ENCODE peak calls at places on chromosomes 6 and 20, in seven cellular contexts. R is Karpas-422, J is cardiac muscle cell, Y is colonic mucosa, L is NT2/D1, V is stomach, H is heart right ventricle. S is an unnamed sample.

GRCh38 chr20:22512911-22513489 is 71.4 kb downstream of the FOXA2 start:
- DNase-seq in Y (no peak), J (no peak), R (no peak), L (no peak), H (no peak), V (no peak), S (no peak)

GRCh38 chr20:50874758-50875665 is 56.2 kb downstream of the ADNP start:
- DNase-seq in Y (no peak), R (no peak), V (no peak), L (no peak), H (no peak), J (no peak), S (no peak)

GRCh38 chr20:57622201-57622570 is 2.0 kb upstream of the ZBP1 start:
- DNase-seq in J (no peak), L (no peak), R (no peak), Y (no peak), V (no peak), H (no peak), S (no peak)

GRCh38 chr20:44615169-44615791 is 32.9 kb downstream of the PKIG start:
- DNase-seq in H (peak; percentile 54), J (peak; percentile 48), Y (no peak), R (no peak), V (no peak), L (peak; percentile 40), S (no peak)

GRCh38 chr6:141313986-141314385 is 818.7 kb upstream of the GJE1 start:
- DNase-seq in Y (no peak), H (no peak), J (no peak), V (no peak), L (no peak), R (no peak), S (no peak)

GRCh38 chr6:113187671-113188070 is 669.5 kb upstream of the MARCKS start:
- DNase-seq in Y (no peak), H (no peak), L (no peak), R (no peak), J (no peak), V (no peak), S (no peak)

GRCh38 chr20:34643919-34644318 is 33.0 kb downstream of the PIGU start:
- DNase-seq in J (peak; percentile 93), R (peak; percentile 25), H (no peak), Y (no peak), L (no peak), V (no peak), S (no peak)

GRCh38 chr6:157302761-157303160 is 20.6 kb downstream of the TMEM242 start:
- DNase-seq in V (no peak), Y (peak; percentile 32), H (no peak), L (no peak), J (no peak), R (no peak), S (no peak)

GRCh38 chr6:26312501-26313390 is 52.3 kb upstream of the BTN3A2 start:
- DNase-seq in H (peak; percentile 59), Y (peak; percentile 88), L (no peak), R (peak; percentile 91), V (peak; percentile 78), J (peak; percentile 90), S (peak; percentile 73)

GRCh38 chr6:152634773-152635172 is 2.4 kb downstream of the SYNE1 start:
- DNase-seq in L (no peak), H (no peak), J (no peak), R (no peak), V (no peak), Y (no peak), S (peak; percentile 6)

DNA sequence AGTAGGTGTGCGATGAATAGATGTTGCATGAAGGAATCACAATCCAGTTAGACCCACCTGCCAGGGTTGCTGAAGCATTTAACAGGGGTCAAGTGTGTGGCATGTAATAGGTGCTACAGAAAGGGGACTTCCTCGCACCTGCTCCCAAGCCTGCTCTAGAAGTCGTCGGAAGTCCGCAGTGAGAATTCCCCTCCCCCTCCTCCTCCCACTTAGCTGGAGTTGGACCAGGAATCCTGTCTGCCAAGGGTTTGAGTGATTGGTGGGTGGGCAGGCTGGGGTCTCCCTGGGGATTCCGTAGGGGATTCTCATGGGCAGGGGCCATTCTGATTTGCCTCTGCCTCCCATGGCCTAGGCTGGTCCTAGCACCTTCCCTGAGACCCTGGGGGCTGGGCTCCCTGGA is 10.3 kb downstream of the SCRT2 start:
- DNase-seq in Y (no peak), R (no peak), L (no peak), J (no peak), H (no peak), V (no peak), S (no peak)
- H3K4me1 ChIP-seq in Y (no peaks in the 10 kb centered on the region), R (no peaks in the 10 kb centered on the region), L (peaks cover 8% of the 10 kb centered on the region), J (peaks cover 29% of the 10 kb centered on the region), H (peaks cover 19% of the 10 kb centered on the region), V (peaks cover 17% of the 10 kb centered on the region), S (no peaks in the 10 kb centered on the region)

DNA sequence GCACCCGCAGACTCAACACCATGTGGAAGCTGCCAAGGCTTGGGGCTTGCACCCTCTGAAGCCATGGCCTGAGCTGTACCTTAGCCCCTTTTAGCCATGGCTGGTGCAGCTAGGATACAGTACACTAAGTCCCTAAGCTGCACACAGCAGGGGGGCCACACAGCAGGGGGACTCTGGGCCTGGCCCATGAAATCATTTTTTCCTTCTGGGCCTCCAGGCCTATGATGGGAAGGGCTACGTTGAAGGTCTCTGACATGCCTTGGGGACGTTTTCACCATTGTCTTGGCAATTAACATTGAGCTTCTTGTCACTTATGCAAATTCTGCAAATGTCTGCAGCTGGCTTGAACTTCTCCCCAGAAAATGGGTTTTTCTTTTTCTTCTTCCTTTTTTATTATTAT is 103.3 kb downstream of the SLC16A10 start:
- DNase-seq in V (no peak), R (no peak), Y (no peak), H (no peak), J (no peak), L (no peak), S (no peak)
- H3K36me3 ChIP-seq in V (no peaks in the 10 kb centered on the region), R (no peaks in the 10 kb centered on the region), Y (no peaks in the 10 kb centered on the region), H (no peaks in the 10 kb centered on the region), J (no peaks in the 10 kb centered on the region), L (no peaks in the 10 kb centered on the region), S (peaks cover 6% of the 10 kb centered on the region)

GRCh38 chr6:125802943-125803377 is 12.2 kb downstream of the NCOA7 start:
- DNase-seq in J (peak; percentile 61), L (no peak), H (no peak), V (no peak), R (no peak), Y (no peak), S (no peak)
- H3K4me1 ChIP-seq in J (no peaks in the 10 kb centered on the region), L (no peaks in the 10 kb centered on the region), H (peaks cover 12% of the 10 kb centered on the region), V (peaks cover 67% of the 10 kb centered on the region), R (peaks cover 96% of the 10 kb centered on the region), Y (no peaks in the 10 kb centered on the region), S (peaks cover 37% of the 10 kb centered on the region)

DNA sequence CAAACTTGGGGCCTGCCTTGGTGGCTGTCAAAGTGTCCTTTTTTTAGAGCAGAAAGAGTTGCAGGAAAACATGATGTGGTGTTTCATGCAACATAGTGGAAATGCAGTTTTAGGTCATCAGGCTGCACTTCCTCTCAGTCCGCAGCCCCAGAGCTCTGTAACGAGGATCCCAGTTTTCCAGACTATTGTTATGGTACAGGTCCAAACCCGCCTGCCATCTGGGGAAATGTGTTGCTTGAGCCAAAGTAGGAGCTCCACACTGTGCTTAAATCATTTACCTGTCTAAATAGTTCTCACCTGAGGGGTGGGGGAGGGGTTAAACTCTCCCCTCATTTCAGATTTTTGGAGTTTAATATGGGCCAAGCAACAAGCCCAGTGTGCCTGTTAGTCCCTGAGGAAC is 59.8 kb downstream of the GOPC start:
- DNase-seq in R (no peak), L (no peak), J (no peak), V (no peak), Y (no peak), H (no peak), S (no peak)
- H3K36me3 ChIP-seq in R (no peaks in the 10 kb centered on the region), L (peaks cover 27% of the 10 kb centered on the region), J (no peaks in the 10 kb centered on the region), V (peaks cover 87% of the 10 kb centered on the region), Y (no peaks in the 10 kb centered on the region), H (peaks cover 47% of the 10 kb centered on the region), S (no peaks in the 10 kb centered on the region)

GRCh38 chr6:166499350-166500163 is 86.9 kb downstream of the RAMACL start:
- DNase-seq in H (no peak), R (no peak), L (no peak), Y (no peak), J (no peak), V (no peak), S (no peak)
- H3K4me1 ChIP-seq in H (peaks cover 10% of the 10 kb centered on the region), R (peaks cover 7% of the 10 kb centered on the region), L (no peaks in the 10 kb centered on the region), Y (no peaks in the 10 kb centered on the region), J (peaks cover 11% of the 10 kb centered on the region), V (no peaks in the 10 kb centered on the region), S (peaks cover 10% of the 10 kb centered on the region)